ENCODE peak calls at places on chromosomes 3 and 15, in five cellular contexts. S, D, M, J and C are unnamed samples.

GRCh38 chr3:32296251-32297204 is 58.0 kb downstream of the CMTM8 start:
- DNase-seq in J (peak), D (peak), S (peak), M (peak), C (no peak)

GRCh38 chr3:23713641-23714040 is 92.1 kb upstream of the UBE2E1 start:
- DNase-seq in M (no peak), J (peak), S (peak), D (no peak), C (no peak)

GRCh38 chr3:151538706-151539403 is 78.0 kb upstream of the IGSF10 start:
- DNase-seq in M (no peak), D (no peak), J (peak), S (peak), C (no peak)

GRCh38 chr3:45994661-45995369 is 809 bp downstream of the FYCO1 start:
- DNase-seq in S (no peak), D (no peak), J (no peak), M (no peak), C (no peak)

GRCh38 chr3:170751083-170751893 is 118.7 kb downstream of the RPL22L1 start:
- DNase-seq in M (peak), D (peak), J (peak), S (peak), C (peak)

GRCh38 chr3:69588170-69588569 is 151.1 kb upstream of the MITF start:
- DNase-seq in J (no peak), M (no peak), D (no peak), S (no peak), C (no peak)

GRCh38 chr3:156388469-156389150 is 166.3 kb downstream of the SSR3 start:
- DNase-seq in D (no peak), M (no peak), J (peak), S (peak), C (no peak)

GRCh38 chr15:87687176-87687890 is 569.2 kb downstream of the NTRK3 start:
- DNase-seq in J (no peak), D (no peak), M (no peak), S (no peak), C (no peak)

GRCh38 chr3:38227989-38228388 is 37.6 kb upstream of the SLC22A13 start:
- DNase-seq in M (no peak), J (peak), D (no peak), S (peak), C (no peak)

GRCh38 chr3:125679258-125679657 is 84.0 kb upstream of the OSBPL11 start:
- DNase-seq in J (no peak), M (no peak), S (no peak), D (no peak), C (no peak)

GRCh38 chr3:125683067-125683844 is 88.0 kb upstream of the OSBPL11 start:
- DNase-seq in D (no peak), J (no peak), S (no peak), M (no peak), C (peak)

GRCh38 chr3:125681146-125681545 is 85.8 kb upstream of the OSBPL11 start:
- DNase-seq in S (no peak), D (no peak), J (no peak), M (no peak), C (no peak)

GRCh38 chr3:125684199-125684598 is 88.9 kb upstream of the OSBPL11 start:
- DNase-seq in M (no peak), J (peak), S (no peak), D (peak), C (no peak)
- TF ChIP-seq CTCF in M (peak), J (peak), S (peak), D (no peak), C (no peak)

DNA sequence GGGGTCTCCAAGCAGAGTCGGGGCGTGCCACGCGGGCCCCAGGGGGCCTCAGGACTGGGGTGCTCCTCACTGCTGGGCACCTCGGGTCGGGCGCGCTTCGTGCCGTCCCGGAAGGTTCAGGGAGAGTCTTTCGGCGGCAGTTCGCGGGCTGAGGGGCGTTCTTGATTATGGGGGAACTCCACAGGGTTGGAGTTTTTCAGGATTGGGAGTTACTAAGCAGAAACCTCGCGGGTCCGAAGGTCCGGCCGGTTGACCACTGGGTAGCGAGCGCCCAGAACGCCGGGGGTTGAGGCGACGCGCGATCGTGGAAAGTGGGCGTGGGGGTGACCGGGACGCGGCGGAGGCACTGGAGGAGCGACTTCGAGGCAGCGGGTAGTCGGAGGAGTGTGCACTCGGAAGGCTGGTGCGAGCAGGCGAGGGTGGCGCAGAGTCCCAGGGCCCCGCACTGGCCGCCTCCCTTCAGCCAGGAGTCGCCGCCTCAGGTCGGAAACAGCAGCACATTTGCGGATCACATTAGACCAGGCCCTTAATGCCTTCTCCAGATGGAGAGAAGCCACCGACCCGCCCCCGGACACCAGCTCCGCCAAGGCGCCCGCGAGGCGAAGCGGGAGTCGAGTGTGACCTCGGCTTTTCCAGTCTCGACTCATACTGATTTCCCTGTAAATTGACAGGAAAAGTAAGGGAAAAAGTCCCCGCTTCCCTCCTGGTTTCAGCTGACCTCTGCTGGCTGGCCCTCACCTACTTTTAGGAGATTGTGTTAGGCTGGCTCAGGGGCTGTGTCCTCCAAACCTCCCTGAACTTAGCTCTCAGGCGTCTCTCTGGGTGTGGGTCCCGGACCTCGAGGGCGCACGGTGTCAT is 685 bp downstream of the ADAMTSL3 start:
- DNase-seq in D (no peak), M (peak), J (peak), S (no peak), C (peak)
- H3K4me3 ChIP-seq in D (peak), M (peak), J (no peak), S (no peak), C (no peak)

GRCh38 chr3:56557815-56558170 is 818 bp downstream of the CCDC66 start:
- DNase-seq in J (no peak), S (no peak), D (no peak), M (no peak), C (no peak)
- TF ChIP-seq CTCF in J (no peak), S (no peak), D (no peak), M (no peak), C (no peak)

DNA sequence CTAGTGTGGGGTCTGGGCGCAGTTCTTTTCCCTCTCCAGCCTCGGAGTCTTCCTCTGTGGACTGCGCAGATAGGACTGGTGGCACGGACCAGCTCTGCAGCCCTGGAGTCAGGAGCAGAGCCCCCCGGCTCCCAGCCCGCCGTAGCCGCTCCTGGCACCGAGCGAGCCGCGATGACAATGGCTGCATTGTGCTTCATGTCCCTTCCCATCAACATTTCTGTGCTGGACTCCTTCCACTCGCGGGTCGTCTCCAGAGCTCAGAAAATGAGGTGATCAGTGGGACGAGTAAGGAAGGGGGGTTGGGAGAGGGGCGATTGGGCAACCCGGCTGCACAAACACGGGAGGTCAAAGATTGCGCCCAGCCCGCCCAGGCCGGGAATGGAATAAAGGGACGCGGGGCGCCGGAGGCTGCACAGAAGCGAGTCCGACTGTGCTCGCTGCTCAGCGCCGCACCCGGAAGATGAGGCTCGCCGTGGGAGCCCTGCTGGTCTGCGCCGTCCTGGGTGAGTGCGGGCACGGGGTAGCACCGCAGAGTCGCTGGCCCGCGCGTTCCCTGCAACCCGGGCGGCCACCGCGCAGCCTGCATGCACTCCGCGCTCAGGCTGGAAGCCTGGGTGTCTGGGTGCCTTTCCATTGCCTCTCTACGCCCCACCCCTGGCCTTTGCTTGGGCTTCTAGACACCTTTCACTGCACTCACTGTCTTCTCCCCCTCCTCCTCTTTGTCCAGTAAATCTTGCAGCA is at the start of gene TF:
- DNase-seq in M (no peak), D (no peak), S (no peak), J (no peak), C (no peak)
- H3K4me3 ChIP-seq in M (peak), D (no peak), S (peak), J (no peak), C (no peak)

GRCh38 chr3:55474213-55474632 is 12.9 kb downstream of the WNT5A start:
- DNase-seq in S (no peak), J (no peak), D (no peak), M (no peak), C (peak)
- TF ChIP-seq CTCF in S (no peak), J (no peak), D (no peak), M (no peak), C (no peak)

DNA sequence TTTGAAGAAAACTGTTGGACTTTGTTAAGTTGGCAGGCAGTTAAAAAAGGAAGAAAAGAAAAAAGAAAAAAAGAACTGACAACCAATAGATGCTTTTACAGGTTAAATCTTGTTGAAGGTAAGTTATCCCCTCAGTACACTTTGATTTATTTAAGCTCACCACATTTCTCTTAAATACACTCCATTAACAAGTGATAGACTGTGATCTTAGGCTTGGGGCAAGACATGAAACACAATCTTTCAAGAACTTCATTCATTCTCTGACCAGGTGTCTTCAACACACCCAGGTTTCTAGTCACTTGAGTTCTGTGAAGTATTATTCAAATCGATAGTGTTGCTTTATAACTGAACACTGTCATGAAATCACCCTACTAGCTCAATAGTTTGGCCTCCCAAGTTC is 751.9 kb downstream of the ROBO1 start:
- DNase-seq in S (no peak), J (no peak), D (no peak), M (no peak), C (no peak)
- H3K4me3 ChIP-seq in S (no peak), J (no peak), D (no peak), M (peak), C (no peak)

GRCh38 chr3:123258359-123258758 is 56.6 kb downstream of the SEC22A start:
- DNase-seq in D (no peak), M (no peak), S (no peak), J (no peak), C (no peak)

GRCh38 chr3:123262226-123262625 is 60.5 kb downstream of the SEC22A start:
- DNase-seq in D (no peak), M (no peak), S (no peak), J (no peak), C (no peak)

GRCh38 chr3:123261666-123262065 is 59.9 kb downstream of the SEC22A start:
- DNase-seq in S (no peak), M (no peak), J (no peak), D (no peak), C (no peak)

GRCh38 chr3:123256256-123256655 is 54.5 kb downstream of the SEC22A start:
- DNase-seq in S (no peak), D (no peak), J (no peak), M (no peak), C (no peak)

GRCh38 chr3:123258811-123259420 is 57.2 kb downstream of the SEC22A start:
- DNase-seq in D (no peak), J (peak), S (peak), M (no peak), C (no peak)
- TF ChIP-seq CTCF in D (peak), J (peak), S (peak), M (peak), C (peak)

GRCh38 chr3:141797819-141798405 is 34.7 kb downstream of the GRK7 start:
- DNase-seq in D (no peak), M (no peak), J (no peak), S (no peak), C (no peak)
- H3K4me3 ChIP-seq in D (no peak), M (peak), J (peak), S (peak), C (no peak)

DNA sequence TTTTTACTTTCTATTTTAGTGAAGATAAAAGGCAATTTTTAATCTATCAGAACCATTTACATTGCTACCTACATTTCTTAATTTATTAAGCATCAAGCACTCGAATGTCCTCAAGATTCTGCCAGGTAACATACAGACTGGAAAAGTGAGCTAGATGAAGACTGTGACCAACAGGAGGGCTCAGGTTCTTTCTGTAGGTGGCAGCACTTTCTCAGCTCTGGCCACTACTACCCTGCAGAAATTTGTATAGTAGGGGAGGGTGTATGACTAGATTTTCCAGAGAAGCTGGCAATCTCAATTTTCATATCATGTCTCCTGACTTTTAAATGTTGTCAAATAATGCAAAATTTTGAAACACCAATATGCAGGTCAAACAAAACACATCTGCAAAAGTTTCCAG is 165.0 kb upstream of the SUCLG2 start:
- DNase-seq in D (no peak), M (no peak), J (no peak), S (no peak), C (no peak)
- TF ChIP-seq CTCF in D (no peak), M (no peak), J (no peak), S (peak), C (peak)

GRCh38 chr3:48595526-48596121 is 495 bp upstream of the COL7A1 start:
- DNase-seq in J (peak), S (peak), M (peak), D (peak), C (peak)
- H3K4me3 ChIP-seq in J (peak), S (peak), M (peak), D (no peak), C (no peak)